ENCODE peak calls at places on chromosomes 4 and X, in four cellular contexts. W is SK-N-SH, B is K562, Z is HepG2. E is an unnamed sample.

GRCh38 chr4:2288051-2288541 is 26.2 kb upstream of the MXD4 start:
- DNase-seq in W (no peak), B (no peak), Z (no peak), E (no peak)

GRCh38 chr4:124958812-124959211 is 246.3 kb upstream of the ANKRD50 start:
- DNase-seq in W (no peak), B (no peak), Z (no peak), E (no peak)

GRCh38 chr4:99885063-99885664 is 9.1 kb downstream of the LAMTOR3 start:
- DNase-seq in W (peak), B (peak), Z (peak), E (no peak)

GRCh38 chr4:14348506-14348905 is 653.8 kb upstream of the CPEB2 start:
- DNase-seq in W (no peak), B (no peak), Z (no peak), E (no peak)

GRCh38 chr4:101790521-101791188 is at the start of gene BANK1:
- DNase-seq in W (peak), B (no peak), Z (peak), E (peak)

GRCh38 chrX:124426273-124426672 is 79.9 kb downstream of the SH2D1A start:
- DNase-seq in W (no peak), B (no peak), Z (no peak), E (no peak)

GRCh38 chr4:2302387-2303119 is 40.6 kb upstream of the MXD4 start:
- DNase-seq in W (no peak), B (no peak), Z (no peak), E (no peak)

GRCh38 chr4:14744346-14744745 is 257.9 kb upstream of the CPEB2 start:
- DNase-seq in W (no peak), B (no peak), Z (no peak), E (peak)

GRCh38 chrX:2819345-2820130 is 9.2 kb upstream of the GYG2 start:
- DNase-seq in W (peak), B (peak), Z (peak), E (no peak)

GRCh38 chr4:4651811-4652609 is 110.2 kb upstream of the STX18 start:
- DNase-seq in W (no peak), B (peak), Z (no peak), E (peak)

GRCh38 chr4:113080050-113080449 is 30.6 kb downstream of the ANK2 start:
- DNase-seq in W (no peak), B (no peak), Z (peak), E (no peak)

GRCh38 chrX:107662824-107663223 is 34.5 kb downstream of the PRPS1 start:
- DNase-seq in W (no peak), B (no peak), Z (no peak), E (no peak)

GRCh38 chr4:96833831-96834230 is 993.9 kb downstream of the PDHA2 start:
- DNase-seq in W (no peak), B (no peak), Z (no peak), E (no peak)

GRCh38 chrX:115330498-115331138 is 41.1 kb downstream of the LUZP4 start:
- DNase-seq in W (peak), B (peak), Z (peak), E (peak)

GRCh38 chrX:71871367-71871766 is 39.3 kb upstream of the NHSL2 start:
- DNase-seq in W (no peak), B (no peak), Z (no peak), E (no peak)

GRCh38 chrX:143934542-143934941 is 50.7 kb downstream of the UBE2NL start:
- DNase-seq in W (no peak), B (no peak), Z (no peak), E (no peak)

GRCh38 chr4:139641218-139641617 is 24.4 kb upstream of the MGST2 start:
- DNase-seq in W (no peak), B (no peak), Z (peak), E (no peak)

GRCh38 chr4:53558061-53558801 is 33.1 kb downstream of the LNX1 start:
- DNase-seq in W (no peak), B (no peak), Z (no peak), E (no peak)

GRCh38 chrX:102765217-102765616 is 44.7 kb downstream of the GPRASP3 start:
- DNase-seq in W (no peak), B (no peak), Z (no peak), E (no peak)

DNA sequence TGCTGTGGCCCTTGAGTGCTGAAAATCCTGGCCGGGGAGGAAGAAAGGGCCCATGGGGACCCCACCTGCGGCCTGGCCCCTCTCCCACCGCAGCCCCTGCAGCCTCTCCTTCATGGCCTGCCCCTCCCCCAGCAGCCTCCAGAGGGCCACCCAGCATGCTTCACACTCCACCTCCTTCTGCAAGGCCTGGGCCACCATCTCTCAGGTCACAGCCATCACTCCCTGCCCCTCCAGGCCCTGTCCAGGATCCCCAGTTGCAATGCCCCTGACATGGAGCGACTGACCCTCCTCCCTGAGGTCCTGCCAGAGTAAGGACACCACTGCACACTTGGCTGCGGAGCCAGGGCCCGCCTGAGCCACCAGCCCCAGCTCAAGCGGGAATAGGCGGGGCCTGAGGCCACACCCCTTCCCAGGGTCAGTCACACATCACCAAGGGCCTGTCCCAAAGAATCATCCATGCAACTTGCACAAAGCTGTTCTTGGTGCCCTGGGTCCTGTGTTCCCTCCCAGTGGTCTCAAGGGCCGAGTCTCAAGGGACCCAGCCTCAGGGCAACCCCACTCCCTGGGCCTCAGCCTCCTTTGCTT is 32.9 kb downstream of the CCNQ start:
- DNase-seq in W (no peak), B (peak), Z (no peak), E (peak)
- TF ChIP-seq FOXJ3 in W (no peak), B (no peak), Z (no peak), E (no peak)

GRCh38 chrX:136059350-136059749 is 74.1 kb downstream of the SLC9A6 start:
- DNase-seq in W (no peak), B (no peak), Z (no peak), E (no peak)
- TF ChIP-seq FOXJ3 in W (no peak), B (no peak), Z (no peak), E (no peak)

GRCh38 chr4:186724048-186724860 is 598 bp upstream of the FAT1 start:
- DNase-seq in W (peak), B (peak), Z (no peak), E (peak)

GRCh38 chr4:186723207-186724047 is at the start of gene FAT1:
- DNase-seq in W (peak), B (peak), Z (peak), E (peak)

GRCh38 chr4:186717556-186717955 is 6.1 kb downstream of the FAT1 start:
- DNase-seq in W (no peak), B (no peak), Z (no peak), E (no peak)

GRCh38 chr4:186722856-186723206 is 825 bp downstream of the FAT1 start:
- DNase-seq in W (no peak), B (no peak), Z (no peak), E (no peak)

GRCh38 chr4:186719925-186720694 is 3.5 kb downstream of the FAT1 start:
- DNase-seq in W (no peak), B (peak), Z (no peak), E (no peak)
- TF ChIP-seq FOXJ3 in W (no peak), B (no peak), Z (no peak), E (no peak)

GRCh38 chr4:41977709-41978108 is 3.8 kb upstream of the DCAF4L1 start:
- DNase-seq in W (no peak), B (no peak), Z (no peak), E (no peak)
- TF ChIP-seq FOXJ3 in W (no peak), B (no peak), Z (no peak), E (no peak)